ENCODE peak calls at places on chromosomes 16 and 17, in eight cellular contexts. One of them, this sample, is unnamed. For H3K4me1, the result is how much of the 10 kb centered on the place peaks cover.

GRCh38 chr17:73288534-73289302 is 23.1 kb downstream of the CDC42EP4 start:
- DNase-seq in mesenchymal stem cell: no peak
- DNase-seq in CD8-positive, alpha-beta memory T cell: no peak
- DNase-seq in GM23248: no peak
- DNase-seq in CD4-positive, alpha-beta memory T cell: no peak
- DNase-seq in stomach: peak
- DNase-seq in right cardiac atrium: peak
- DNase-seq in heart right ventricle: peak
- DNase-seq in this sample: no peak

GRCh38 chr16:30912794-30913412 is 10.5 kb upstream of the FBXL19 start:
- DNase-seq in mesenchymal stem cell: no peak
- DNase-seq in CD8-positive, alpha-beta memory T cell: no peak
- DNase-seq in GM23248: no peak
- DNase-seq in CD4-positive, alpha-beta memory T cell: no peak
- DNase-seq in stomach: no peak
- DNase-seq in right cardiac atrium: no peak
- DNase-seq in heart right ventricle: no peak
- DNase-seq in this sample: no peak

GRCh38 chr16:53816211-53816610 is 112.3 kb downstream of the FTO start:
- DNase-seq in mesenchymal stem cell: no peak
- DNase-seq in CD8-positive, alpha-beta memory T cell: no peak
- DNase-seq in GM23248: peak
- DNase-seq in CD4-positive, alpha-beta memory T cell: no peak
- DNase-seq in stomach: no peak
- DNase-seq in right cardiac atrium: no peak
- DNase-seq in heart right ventricle: no peak
- DNase-seq in this sample: no peak

GRCh38 chr17:40361063-40361924 is 3.2 kb downstream of the GJD3 start:
- DNase-seq in mesenchymal stem cell: no peak
- DNase-seq in CD8-positive, alpha-beta memory T cell: no peak
- DNase-seq in GM23248: no peak
- DNase-seq in CD4-positive, alpha-beta memory T cell: no peak
- DNase-seq in stomach: no peak
- DNase-seq in right cardiac atrium: no peak
- DNase-seq in heart right ventricle: no peak
- DNase-seq in this sample: no peak

GRCh38 chr17:82787081-82787848 is 35.4 kb downstream of the TBCD start:
- DNase-seq in mesenchymal stem cell: no peak
- DNase-seq in CD8-positive, alpha-beta memory T cell: no peak
- DNase-seq in GM23248: peak
- DNase-seq in CD4-positive, alpha-beta memory T cell: no peak
- DNase-seq in stomach: no peak
- DNase-seq in right cardiac atrium: peak
- DNase-seq in heart right ventricle: no peak
- DNase-seq in this sample: no peak

GRCh38 chr17:59493867-59494266 is 71.5 kb upstream of the DHX40 start:
- DNase-seq in mesenchymal stem cell: no peak
- DNase-seq in CD8-positive, alpha-beta memory T cell: no peak
- DNase-seq in GM23248: no peak
- DNase-seq in CD4-positive, alpha-beta memory T cell: no peak
- DNase-seq in stomach: no peak
- DNase-seq in right cardiac atrium: no peak
- DNase-seq in heart right ventricle: no peak
- DNase-seq in this sample: no peak

GRCh38 chr16:35559911-35560636 is 2100.7 kb downstream of the TP53TG3F start:
- DNase-seq in mesenchymal stem cell: no peak
- DNase-seq in CD8-positive, alpha-beta memory T cell: no peak
- DNase-seq in GM23248: no peak
- DNase-seq in CD4-positive, alpha-beta memory T cell: no peak
- DNase-seq in stomach: no peak
- DNase-seq in right cardiac atrium: no peak
- DNase-seq in heart right ventricle: no peak
- DNase-seq in this sample: no peak

GRCh38 chr17:68381076-68381900 is 76.0 kb downstream of the WIPI1 start:
- DNase-seq in mesenchymal stem cell: peak
- DNase-seq in CD8-positive, alpha-beta memory T cell: no peak
- DNase-seq in GM23248: peak
- DNase-seq in CD4-positive, alpha-beta memory T cell: no peak
- DNase-seq in stomach: peak
- DNase-seq in right cardiac atrium: no peak
- DNase-seq in heart right ventricle: no peak
- DNase-seq in this sample: no peak

GRCh38 chr17:9104370-9105041 is 83.2 kb downstream of the NTN1 start:
- DNase-seq in mesenchymal stem cell: no peak
- DNase-seq in CD8-positive, alpha-beta memory T cell: no peak
- DNase-seq in GM23248: no peak
- DNase-seq in CD4-positive, alpha-beta memory T cell: no peak
- DNase-seq in stomach: no peak
- DNase-seq in right cardiac atrium: peak
- DNase-seq in heart right ventricle: peak
- DNase-seq in this sample: no peak

GRCh38 chr16:74601131-74601871 is 5.6 kb downstream of the GLG1 start:
- DNase-seq in mesenchymal stem cell: no peak
- DNase-seq in CD8-positive, alpha-beta memory T cell: peak
- DNase-seq in GM23248: no peak
- DNase-seq in CD4-positive, alpha-beta memory T cell: peak
- DNase-seq in stomach: no peak
- DNase-seq in right cardiac atrium: no peak
- DNase-seq in heart right ventricle: no peak
- DNase-seq in this sample: no peak

GRCh38 chr17:2202302-2202995 is 101.1 kb downstream of the SMG6 start:
- DNase-seq in mesenchymal stem cell: no peak
- DNase-seq in CD8-positive, alpha-beta memory T cell: no peak
- DNase-seq in GM23248: no peak
- DNase-seq in CD4-positive, alpha-beta memory T cell: no peak
- DNase-seq in stomach: peak
- DNase-seq in right cardiac atrium: no peak
- DNase-seq in heart right ventricle: no peak
- DNase-seq in this sample: no peak

GRCh38 chr17:45222273-45222993 is 748 bp downstream of the FMNL1 start:
- DNase-seq in mesenchymal stem cell: no peak
- DNase-seq in CD8-positive, alpha-beta memory T cell: no peak
- DNase-seq in GM23248: no peak
- DNase-seq in CD4-positive, alpha-beta memory T cell: peak
- DNase-seq in stomach: no peak
- DNase-seq in right cardiac atrium: peak
- DNase-seq in heart right ventricle: no peak
- DNase-seq in this sample: no peak

GRCh38 chr16:85520853-85521736 is 92.0 kb upstream of the GSE1 start:
- DNase-seq in mesenchymal stem cell: no peak
- DNase-seq in CD8-positive, alpha-beta memory T cell: no peak
- DNase-seq in GM23248: no peak
- DNase-seq in CD4-positive, alpha-beta memory T cell: no peak
- DNase-seq in stomach: peak
- DNase-seq in right cardiac atrium: no peak
- DNase-seq in heart right ventricle: no peak
- DNase-seq in this sample: no peak

GRCh38 chr16:4272114-4272954 is 489 bp downstream of the TFAP4 start:
- DNase-seq in mesenchymal stem cell: peak
- DNase-seq in CD8-positive, alpha-beta memory T cell: peak
- DNase-seq in GM23248: peak
- DNase-seq in CD4-positive, alpha-beta memory T cell: peak
- DNase-seq in stomach: peak
- DNase-seq in right cardiac atrium: no peak
- DNase-seq in heart right ventricle: peak
- DNase-seq in this sample: peak

GRCh38 chr16:57999366-57999970 is 1.0 kb downstream of the ZNF319 start:
- DNase-seq in mesenchymal stem cell: peak
- DNase-seq in CD8-positive, alpha-beta memory T cell: no peak
- DNase-seq in GM23248: peak
- DNase-seq in CD4-positive, alpha-beta memory T cell: peak
- DNase-seq in stomach: no peak
- DNase-seq in right cardiac atrium: no peak
- DNase-seq in heart right ventricle: no peak
- DNase-seq in this sample: peak

GRCh38 chr17:40436631-40437030 is 6.6 kb upstream of the IGFBP4 start:
- DNase-seq in mesenchymal stem cell: no peak
- DNase-seq in CD8-positive, alpha-beta memory T cell: no peak
- DNase-seq in GM23248: no peak
- DNase-seq in CD4-positive, alpha-beta memory T cell: no peak
- DNase-seq in stomach: no peak
- DNase-seq in right cardiac atrium: no peak
- DNase-seq in heart right ventricle: no peak
- DNase-seq in this sample: no peak

GRCh38 chr16:9275386-9275785 is 183.9 kb downstream of the HAPSTR1 start:
- DNase-seq in mesenchymal stem cell: no peak
- DNase-seq in CD8-positive, alpha-beta memory T cell: no peak
- DNase-seq in GM23248: no peak
- DNase-seq in CD4-positive, alpha-beta memory T cell: no peak
- DNase-seq in stomach: no peak
- DNase-seq in right cardiac atrium: no peak
- DNase-seq in heart right ventricle: no peak
- DNase-seq in this sample: no peak

GRCh38 chr17:59840329-59840907 is 52.3 kb downstream of the TUBD1 start:
- DNase-seq in mesenchymal stem cell: peak
- DNase-seq in CD8-positive, alpha-beta memory T cell: no peak
- DNase-seq in GM23248: peak
- DNase-seq in CD4-positive, alpha-beta memory T cell: peak
- DNase-seq in stomach: no peak
- DNase-seq in right cardiac atrium: no peak
- DNase-seq in heart right ventricle: no peak
- DNase-seq in this sample: no peak

GRCh38 chr16:30902070-30902972 is 5.9 kb downstream of the CTF1 start:
- DNase-seq in mesenchymal stem cell: peak
- DNase-seq in CD8-positive, alpha-beta memory T cell: peak
- DNase-seq in GM23248: peak
- DNase-seq in CD4-positive, alpha-beta memory T cell: peak
- DNase-seq in stomach: peak
- DNase-seq in right cardiac atrium: peak
- DNase-seq in heart right ventricle: peak
- DNase-seq in this sample: peak

GRCh38 chr16:57592591-57593003 is 35.8 kb upstream of the ADGRG1 start:
- DNase-seq in mesenchymal stem cell: no peak
- DNase-seq in CD8-positive, alpha-beta memory T cell: peak
- DNase-seq in GM23248: no peak
- DNase-seq in CD4-positive, alpha-beta memory T cell: peak
- DNase-seq in stomach: peak
- DNase-seq in right cardiac atrium: no peak
- DNase-seq in heart right ventricle: no peak
- DNase-seq in this sample: no peak

GRCh38 chr17:56424543-56425044 is 168.9 kb upstream of the NOG start:
- DNase-seq in mesenchymal stem cell: no peak
- DNase-seq in CD8-positive, alpha-beta memory T cell: no peak
- DNase-seq in GM23248: no peak
- DNase-seq in CD4-positive, alpha-beta memory T cell: no peak
- DNase-seq in stomach: no peak
- DNase-seq in right cardiac atrium: no peak
- DNase-seq in heart right ventricle: no peak
- DNase-seq in this sample: no peak

GRCh38 chr17:77189148-77189547 is 48.4 kb downstream of the SEC14L1 start:
- DNase-seq in mesenchymal stem cell: no peak
- DNase-seq in CD8-positive, alpha-beta memory T cell: no peak
- DNase-seq in GM23248: no peak
- DNase-seq in CD4-positive, alpha-beta memory T cell: peak
- DNase-seq in stomach: no peak
- DNase-seq in right cardiac atrium: no peak
- DNase-seq in heart right ventricle: no peak
- DNase-seq in this sample: no peak

GRCh38 chr17:2192367-2193028 is 111.1 kb downstream of the SMG6 start:
- DNase-seq in mesenchymal stem cell: peak
- DNase-seq in CD8-positive, alpha-beta memory T cell: peak
- DNase-seq in GM23248: peak
- DNase-seq in CD4-positive, alpha-beta memory T cell: peak
- DNase-seq in stomach: no peak
- DNase-seq in right cardiac atrium: peak
- DNase-seq in heart right ventricle: no peak
- DNase-seq in this sample: peak

GRCh38 chr16:14249291-14250032 is 178.3 kb downstream of the MRTFB start:
- DNase-seq in mesenchymal stem cell: peak
- DNase-seq in CD8-positive, alpha-beta memory T cell: peak
- DNase-seq in GM23248: peak
- DNase-seq in CD4-positive, alpha-beta memory T cell: peak
- DNase-seq in stomach: peak
- DNase-seq in right cardiac atrium: no peak
- DNase-seq in heart right ventricle: no peak
- DNase-seq in this sample: peak

GRCh38 chr17:81514735-81515529 is 2.3 kb upstream of the ACTG1 start:
- DNase-seq in mesenchymal stem cell: peak
- DNase-seq in CD8-positive, alpha-beta memory T cell: peak
- DNase-seq in GM23248: peak
- DNase-seq in CD4-positive, alpha-beta memory T cell: peak
- DNase-seq in stomach: peak
- DNase-seq in right cardiac atrium: peak
- DNase-seq in heart right ventricle: peak
- DNase-seq in this sample: peak
- H3K4me1 ChIP-seq in mesenchymal stem cell: under half
- H3K4me1 ChIP-seq in CD8-positive, alpha-beta memory T cell: under half
- H3K4me1 ChIP-seq in GM23248: under half
- H3K4me1 ChIP-seq in CD4-positive, alpha-beta memory T cell: under half
- H3K4me1 ChIP-seq in stomach: half or more
- H3K4me1 ChIP-seq in right cardiac atrium: under half
- H3K4me1 ChIP-seq in heart right ventricle: under half
- H3K4me1 ChIP-seq in this sample: under half

GRCh38 chr17:5492970-5493369 is 6.6 kb downstream of the MIS12 start:
- DNase-seq in mesenchymal stem cell: no peak
- DNase-seq in CD8-positive, alpha-beta memory T cell: no peak
- DNase-seq in GM23248: no peak
- DNase-seq in CD4-positive, alpha-beta memory T cell: no peak
- DNase-seq in stomach: no peak
- DNase-seq in right cardiac atrium: no peak
- DNase-seq in heart right ventricle: no peak
- DNase-seq in this sample: no peak
- H3K4me1 ChIP-seq in mesenchymal stem cell: under half
- H3K4me1 ChIP-seq in CD8-positive, alpha-beta memory T cell: under half
- H3K4me1 ChIP-seq in GM23248: under half
- H3K4me1 ChIP-seq in CD4-positive, alpha-beta memory T cell: under half
- H3K4me1 ChIP-seq in stomach: under half
- H3K4me1 ChIP-seq in right cardiac atrium: under half
- H3K4me1 ChIP-seq in heart right ventricle: under half
- H3K4me1 ChIP-seq in this sample: under half

DNA sequence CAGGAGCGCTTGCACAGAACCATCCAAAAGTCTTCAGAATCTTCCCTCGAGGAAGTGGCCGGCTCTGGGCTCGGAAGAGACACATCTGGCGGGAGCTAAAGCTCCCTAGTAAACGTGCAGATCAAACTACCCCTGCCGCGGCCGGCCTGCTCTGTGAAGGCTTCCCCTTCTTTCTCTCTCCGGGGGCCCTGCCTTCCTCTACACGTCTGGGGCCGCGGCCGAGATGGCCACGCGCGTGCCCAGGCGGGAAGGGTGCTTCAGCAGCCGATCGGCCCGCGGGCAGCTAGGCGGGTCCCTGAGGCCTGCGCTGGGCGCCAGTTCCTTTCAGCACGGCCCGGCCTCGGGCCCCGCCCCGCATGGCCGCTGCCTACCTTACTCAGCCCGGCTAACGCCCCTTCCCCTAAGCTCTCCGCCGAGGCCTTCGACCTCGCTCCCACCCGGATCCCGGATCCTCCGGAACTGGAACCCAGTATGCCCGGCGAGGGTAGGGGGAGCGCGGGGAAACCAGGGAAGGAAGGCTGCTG is 408 bp downstream of the TMEM11 start:
- DNase-seq in mesenchymal stem cell: no peak
- DNase-seq in CD8-positive, alpha-beta memory T cell: peak
- DNase-seq in GM23248: peak
- DNase-seq in CD4-positive, alpha-beta memory T cell: no peak
- DNase-seq in stomach: peak
- DNase-seq in right cardiac atrium: peak
- DNase-seq in heart right ventricle: no peak
- DNase-seq in this sample: peak
- H3K4me1 ChIP-seq in mesenchymal stem cell: under half
- H3K4me1 ChIP-seq in CD8-positive, alpha-beta memory T cell: under half
- H3K4me1 ChIP-seq in GM23248: under half
- H3K4me1 ChIP-seq in CD4-positive, alpha-beta memory T cell: under half
- H3K4me1 ChIP-seq in stomach: half or more
- H3K4me1 ChIP-seq in right cardiac atrium: under half
- H3K4me1 ChIP-seq in heart right ventricle: half or more
- H3K4me1 ChIP-seq in this sample: under half

GRCh38 chr17:69460963-69461922 is 46.7 kb downstream of the MAP2K6 start:
- DNase-seq in mesenchymal stem cell: no peak
- DNase-seq in CD8-positive, alpha-beta memory T cell: no peak
- DNase-seq in GM23248: no peak
- DNase-seq in CD4-positive, alpha-beta memory T cell: no peak
- DNase-seq in stomach: no peak
- DNase-seq in right cardiac atrium: no peak
- DNase-seq in heart right ventricle: no peak
- DNase-seq in this sample: no peak
- H3K4me1 ChIP-seq in mesenchymal stem cell: under half
- H3K4me1 ChIP-seq in CD8-positive, alpha-beta memory T cell: under half
- H3K4me1 ChIP-seq in GM23248: under half
- H3K4me1 ChIP-seq in CD4-positive, alpha-beta memory T cell: under half
- H3K4me1 ChIP-seq in stomach: under half
- H3K4me1 ChIP-seq in right cardiac atrium: under half
- H3K4me1 ChIP-seq in heart right ventricle: under half
- H3K4me1 ChIP-seq in this sample: under half